ENCODE peak calls at places on chromosomes 12 and 14, in four cellular contexts. C is stomach, A is bronchial epithelial cell, N is fibroblast of mammary gland. U is an unnamed sample.

GRCh38 chr14:82872494-82872893 is 1338.8 kb upstream of the SEL1L start:
- DNase-seq in C (no peak), A (no peak), N (no peak), U (peak; percentile 15)

GRCh38 chr12:113854385-113855136 is 111.6 kb downstream of the RBM19 start:
- DNase-seq in C (no peak), A (no peak), N (no peak), U (no peak)

GRCh38 chr14:56592746-56593544 is 13.3 kb downstream of the TMEM260 start:
- DNase-seq in C (no peak), A (no peak), N (no peak), U (no peak)

GRCh38 chr12:122079038-122079531 is 529 bp downstream of the MLXIP start:
- DNase-seq in C (peak; percentile 44), A (no peak), N (no peak), U (peak; percentile 54)

GRCh38 chr14:76089151-76089550 is 62.6 kb upstream of the GPATCH2L start:
- DNase-seq in C (no peak), A (no peak), N (no peak), U (no peak)

GRCh38 chr14:76901171-76902055 is 75.2 kb downstream of the LRRC74A start:
- DNase-seq in C (no peak), A (peak; percentile 15), N (no peak), U (peak; percentile 31)

GRCh38 chr12:95784286-95784685 is 6.3 kb downstream of the NTN4 start:
- DNase-seq in C (no peak), A (no peak), N (no peak), U (peak; percentile 46)

GRCh38 chr12:64578556-64578955 is 31.7 kb upstream of the RASSF3 start:
- DNase-seq in C (no peak), A (no peak), N (no peak), U (no peak)

GRCh38 chr14:91241848-91242247 is 2.7 kb downstream of the GPR68 start:
- DNase-seq in C (no peak), A (no peak), N (no peak), U (no peak)

GRCh38 chr14:81452766-81453165 is 52.6 kb upstream of the STON2 start:
- DNase-seq in C (no peak), A (no peak), N (no peak), U (no peak)

GRCh38 chr14:78857974-78858373 is 687.8 kb downstream of the NRXN3 start:
- DNase-seq in C (no peak), A (no peak), N (no peak), U (no peak)

GRCh38 chr12:92561543-92561899 is 141.3 kb upstream of the PLEKHG7 start:
- DNase-seq in C (peak; percentile 73), A (peak; percentile 48), N (peak; percentile 92), U (no peak)

GRCh38 chr14:67269338-67270060 is 28.3 kb downstream of the PALS1 start:
- DNase-seq in C (no peak), A (no peak), N (peak; percentile 70), U (no peak)

GRCh38 chr12:22626429-22626828 is 1.5 kb downstream of the ETNK1 start:
- DNase-seq in C (no peak), A (peak; percentile 72), N (peak; percentile 79), U (peak; percentile 58)

GRCh38 chr12:52346596-52346995 is 20.7 kb downstream of the KRT85 start:
- DNase-seq in C (peak; percentile 64), A (no peak), N (no peak), U (peak; percentile 34)

GRCh38 chr12:88108021-88108420 is 33.9 kb downstream of the CEP290 start:
- DNase-seq in C (no peak), A (peak; percentile 23), N (peak; percentile 58), U (peak; percentile 23)

GRCh38 chr14:93302688-93303581 is 29.9 kb downstream of the BTBD7 start:
- DNase-seq in C (no peak), A (no peak), N (no peak), U (no peak)

GRCh38 chr14:99552572-99553216 is 51.3 kb downstream of the CCDC85C start:
- DNase-seq in C (peak; percentile 90), A (no peak), N (no peak), U (no peak)

GRCh38 chr12:93378373-93379310 is 917 bp downstream of the NUDT4 start:
- DNase-seq in C (peak; percentile 37), A (peak; percentile 54), N (peak; percentile 72), U (peak; percentile 64)

GRCh38 chr12:103748002-103748401 is 93.0 kb downstream of the NT5DC3 start:
- DNase-seq in C (no peak), A (peak; percentile 77), N (no peak), U (peak; percentile 81)

GRCh38 chr12:31588976-31589375 is 2.0 kb downstream of the DENND5B start:
- DNase-seq in C (no peak), A (no peak), N (peak; percentile 6), U (peak; percentile 6)

GRCh38 chr14:67749341-67750110 is 47.8 kb downstream of the RDH12 start:
- DNase-seq in C (no peak), A (no peak), N (no peak), U (no peak)

GRCh38 chr12:58668831-58669230 is 251.5 kb downstream of the LRIG3 start:
- DNase-seq in C (no peak), A (no peak), N (no peak), U (no peak)

GRCh38 chr14:98907981-98908544 is 363.9 kb downstream of the BCL11B start:
- DNase-seq in C (no peak), A (no peak), N (no peak), U (no peak)

GRCh38 chr14:92507174-92507768 is 6.3 kb upstream of the RIN3 start:
- DNase-seq in C (no peak), A (peak; percentile 17), N (no peak), U (peak; percentile 34)

GRCh38 chr12:45200497-45201043 is 15.3 kb upstream of the ANO6 start:
- DNase-seq in C (no peak), A (peak; percentile 38), N (peak; percentile 52), U (peak; percentile 35)

GRCh38 chr14:68968051-68968450 is 11.1 kb downstream of the ACTN1 start:
- DNase-seq in C (no peak), A (no peak), N (no peak), U (no peak)

GRCh38 chr12:109624467-109624866 is 50.9 kb downstream of the MVK start:
- DNase-seq in C (no peak), A (peak; percentile 15), N (no peak), U (peak; percentile 30)

GRCh38 chr14:25431211-25432076 is 381.5 kb upstream of the STXBP6 start:
- DNase-seq in C (peak; percentile 32), A (peak; percentile 1), N (peak; percentile 32), U (peak; percentile 11)

GRCh38 chr12:32548691-32549412 is 130.2 kb upstream of the DNM1L start:
- DNase-seq in C (peak; percentile 60), A (no peak), N (peak; percentile 81), U (no peak)

GRCh38 chr12:109934026-109934425 is 34.0 kb downstream of the TCHP start:
- DNase-seq in C (no peak), A (no peak), N (no peak), U (no peak)

GRCh38 chr12:219891-220352 is 6.0 kb upstream of the SLC6A12 start:
- DNase-seq in C (peak; percentile 54), A (peak; percentile 24), N (peak; percentile 49), U (peak; percentile 11)

GRCh38 chr14:29955087-29955486 is 27.4 kb upstream of the PRKD1 start:
- DNase-seq in C (no peak), A (no peak), N (peak; percentile 31), U (no peak)

GRCh38 chr14:84006643-84007137 is 1523.3 kb upstream of the FLRT2 start:
- DNase-seq in C (no peak), A (no peak), N (no peak), U (peak; percentile 1)

GRCh38 chr12:114835031-114835430 is 151.1 kb upstream of the TBX3 start:
- DNase-seq in C (no peak), A (no peak), N (peak; percentile 83), U (no peak)

GRCh38 chr14:72563676-72564075 is 330.2 kb downstream of the DPF3 start:
- DNase-seq in C (no peak), A (no peak), N (no peak), U (no peak)

GRCh38 chr14:103816991-103817390 is 30.4 kb downstream of the PPP1R13B start:
- DNase-seq in C (no peak), A (no peak), N (no peak), U (no peak)

GRCh38 chr12:122001379-122002209 is 20.1 kb upstream of the BCL7A start:
- DNase-seq in C (no peak), A (peak; percentile 99), N (no peak), U (peak; percentile 98)

GRCh38 chr12:123269395-123269892 is 2.2 kb downstream of the CDK2AP1 start:
- DNase-seq in C (peak; percentile 64), A (no peak), N (peak; percentile 59), U (peak; percentile 48)

GRCh38 chr14:50060871-50061663 is 55.3 kb downstream of the VCPKMT start:
- DNase-seq in C (no peak), A (peak; percentile 96), N (peak; percentile 95), U (peak; percentile 96)
- TF ChIP-seq CTCF in C (no peak), A (no peak), N (peak; percentile 31), U (peak; percentile 10)

DNA sequence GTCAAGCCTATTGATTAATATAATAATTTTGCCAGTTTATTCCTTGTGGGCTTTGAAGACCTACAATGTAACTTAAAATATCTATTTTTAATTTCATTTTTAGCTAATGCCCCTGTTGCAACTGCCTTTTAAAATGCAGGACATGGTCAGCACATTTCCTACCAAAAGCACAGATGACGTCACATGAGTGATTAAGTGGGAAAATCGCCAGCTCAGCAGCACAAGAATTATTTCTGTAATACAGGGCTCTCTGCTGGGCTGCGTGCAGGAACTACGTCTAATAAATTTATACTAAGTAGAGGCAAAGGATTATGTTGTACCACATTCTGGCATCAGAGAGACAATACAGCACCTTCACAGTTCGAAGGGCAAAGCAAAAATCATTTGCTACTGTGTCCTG is 8.2 kb downstream of the RACGAP1 start:
- DNase-seq in C (peak; percentile 51), A (peak; percentile 79), N (peak; percentile 96), U (peak; percentile 60)
- H3K4me3 ChIP-seq in C (no peak overlapping the region), A (no peak overlapping the region), N (no peak overlapping the region), U (no peak overlapping the region)

GRCh38 chr12:112419269-112420133 is 754 bp downstream of the PTPN11 start:
- DNase-seq in C (peak; percentile 64), A (peak; percentile 80), N (peak; percentile 78), U (peak; percentile 92)
- TF ChIP-seq CTCF in C (no peak), A (no peak), N (no peak), U (no peak)

GRCh38 chr12:42234970-42235369 is 3.1 kb downstream of the YAF2 start:
- DNase-seq in C (no peak), A (no peak), N (peak; percentile 87), U (no peak)
- H3K4me3 ChIP-seq in C (no peak overlapping the region), A (no peak overlapping the region), N (no peak overlapping the region), U (no peak overlapping the region)

GRCh38 chr12:4275869-4276253 is 2.3 kb downstream of the CCND2 start:
- DNase-seq in C (no peak), A (peak; percentile 7), N (no peak), U (no peak)

GRCh38 chr12:4278582-4278939 is 5.0 kb downstream of the CCND2 start:
- DNase-seq in C (no peak), A (no peak), N (peak; percentile 49), U (no peak)

GRCh38 chr12:4277856-4278581 is 4.5 kb downstream of the CCND2 start:
- DNase-seq in C (no peak), A (no peak), N (no peak), U (no peak)

GRCh38 chr12:4276524-4277204 is 3.1 kb downstream of the CCND2 start:
- DNase-seq in C (peak; percentile 77), A (peak; percentile 83), N (peak; percentile 88), U (peak; percentile 89)

GRCh38 chr12:4277205-4277543 is 3.6 kb downstream of the CCND2 start:
- DNase-seq in C (no peak), A (no peak), N (no peak), U (no peak)
- TF ChIP-seq CTCF in C (peak; percentile 3), A (no peak), N (no peak), U (no peak)

GRCh38 chr12:116482859-116483258 is 76.3 kb upstream of the MAP1LC3B2 start:
- DNase-seq in C (no peak), A (no peak), N (no peak), U (no peak)
- H3K4me3 ChIP-seq in C (no peak overlapping the region), A (no peak overlapping the region), N (no peak overlapping the region), U (no peak overlapping the region)

U was measured in epithelial cell of esophagus.